ENCODE peak calls at places on chromosomes 5 and 9, in five cellular contexts. J is GM12891; C is Caki2; Q is stimulated activated CD8-positive, alpha-beta memory T cell treated with anti-CD3 and anti-CD28 coated beads, Interleukin-4, amount 100 ng/mL, for 4 hours; D is foreskin keratinocyte. B is an unnamed sample.

GRCh38 chr5:66769839-66770617 is 173.8 kb downstream of the MAST4 start:
- DNase-seq in C (no peak), D (no peak), J (no peak), Q (no peak), B (no peak)

GRCh38 chr5:171269717-171270116 is 39.3 kb upstream of the TLX3 start:
- DNase-seq in J (no peak), C (peak), Q (no peak), D (no peak), B (no peak)

GRCh38 chr5:96066386-96066719 is 104.7 kb upstream of the ELL2 start:
- DNase-seq in J (no peak), Q (no peak), C (no peak), D (no peak), B (no peak)

GRCh38 chr5:78182838-78183237 is 111.7 kb downstream of the AP3B1 start:
- DNase-seq in Q (no peak), J (no peak), D (peak), C (no peak), B (no peak)

GRCh38 chr5:16600397-16600796 is 16.4 kb downstream of the RETREG1 start:
- DNase-seq in C (no peak), Q (no peak), D (no peak), J (no peak), B (no peak)

GRCh38 chr9:134315716-134316443 is 10.4 kb upstream of the RXRA start:
- DNase-seq in Q (no peak), J (no peak), D (no peak), C (no peak), B (no peak)

GRCh38 chr5:132446621-132447020 is 44.0 kb downstream of the IRF1 start:
- DNase-seq in D (no peak), J (no peak), Q (no peak), C (no peak), B (no peak)

GRCh38 chr5:96928931-96929708 is 6.8 kb upstream of the LNPEP start:
- DNase-seq in J (no peak), D (no peak), C (no peak), Q (no peak), B (no peak)

GRCh38 chr9:127349483-127350127 is 47.4 kb upstream of the SLC2A8 start:
- DNase-seq in Q (no peak), D (no peak), C (no peak), J (no peak), B (no peak)

GRCh38 chr5:149228610-149229297 is 42.9 kb upstream of the AFAP1L1 start:
- DNase-seq in C (peak), Q (no peak), D (peak), J (no peak), B (no peak)

GRCh38 chr9:77892171-77892570 is 139.4 kb downstream of the GNAQ start:
- DNase-seq in C (no peak), D (no peak), J (no peak), Q (no peak), B (no peak)

GRCh38 chr9:112218908-112219307 is 43.8 kb upstream of the SUSD1 start:
- DNase-seq in J (peak), C (no peak), Q (no peak), D (no peak), B (no peak)

GRCh38 chr9:37621299-37621934 is 29.0 kb upstream of the TOMM5 start:
- DNase-seq in J (no peak), D (no peak), C (no peak), Q (no peak), B (no peak)

GRCh38 chr9:112540800-112541199 is 54.2 kb downstream of the KIAA1958 start:
- DNase-seq in J (no peak), C (no peak), Q (no peak), D (no peak), B (no peak)

GRCh38 chr5:55338810-55339243 is 31.0 kb downstream of the MTREX start:
- DNase-seq in D (no peak), J (no peak), Q (no peak), C (no peak), B (no peak)